ENCODE peak calls at places on chromosomes 16 and 17, in four cellular contexts. R, S, N and C are unnamed samples.
A peak's percentile ranks its signal among the peaks of the same experiment; 100 is the strongest.

GRCh38 chr17:2071421-2072281 is 16.7 kb downstream of the HIC1 start:
- DNase-seq in R (no peak), S (no peak), N (no peak), C (no peak)

GRCh38 chr16:6012716-6013115 is 915.1 kb upstream of the EEF2KMT start:
- DNase-seq in R (no peak), S (no peak), N (no peak), C (no peak)

GRCh38 chr17:60971515-60972369 is 294.1 kb downstream of the BCAS3 start:
- DNase-seq in R (peak; percentile 34), S (peak; percentile 8), N (peak; percentile 65), C (no peak)

GRCh38 chr16:68332411-68333121 is 21.7 kb downstream of the PRMT7 start:
- DNase-seq in R (no peak), S (no peak), N (peak; percentile 32), C (no peak)

GRCh38 chr17:8253801-8254200 is 4.7 kb downstream of the PFAS start:
- DNase-seq in R (no peak), S (no peak), N (no peak), C (no peak)

GRCh38 chr16:83589576-83589975 is 218.2 kb upstream of the HSBP1 start:
- DNase-seq in R (no peak), S (no peak), N (no peak), C (no peak)

GRCh38 chr17:82737981-82738877 is 2.8 kb downstream of the FN3K start:
- DNase-seq in R (no peak), S (no peak), N (no peak), C (peak; percentile 82)

GRCh38 chr17:78532311-78532710 is 44.9 kb downstream of the DNAH17 start:
- DNase-seq in R (no peak), S (no peak), N (no peak), C (no peak)

GRCh38 chr16:86563489-86564345 is 2.9 kb upstream of the FOXC2 start:
- DNase-seq in R (peak; percentile 62), S (peak; percentile 57), N (peak; percentile 92), C (peak; percentile 96)

GRCh38 chr17:74089869-74090464 is 113.5 kb upstream of the RPL38 start:
- DNase-seq in R (peak; percentile 64), S (peak; percentile 22), N (peak; percentile 79), C (no peak)

GRCh38 chr17:55845385-55845784 is 94.5 kb downstream of the PCTP start:
- DNase-seq in R (no peak), S (no peak), N (peak; percentile 26), C (peak; percentile 60)

GRCh38 chr17:37124074-37124824 is 175.5 kb downstream of the AATF start:
- DNase-seq in R (no peak), S (no peak), N (no peak), C (no peak)

GRCh38 chr16:57781349-57781740 is 20.9 kb downstream of the KIFC3 start:
- DNase-seq in R (no peak), S (no peak), N (no peak), C (no peak)

GRCh38 chr17:36185416-36185815 is 9.0 kb upstream of the TBC1D3B start:
- DNase-seq in R (no peak), S (no peak), N (no peak), C (no peak)

GRCh38 chr17:51660266-51660665 is 399.9 kb downstream of the UTP18 start:
- DNase-seq in R (no peak), S (no peak), N (no peak), C (no peak)

GRCh38 chr16:53991181-53992056 is 287.5 kb downstream of the FTO start:
- DNase-seq in R (peak; percentile 24), S (no peak), N (no peak), C (no peak)

GRCh38 chr17:17414316-17414937 is 62.4 kb upstream of the MED9 start:
- DNase-seq in R (no peak), S (no peak), N (no peak), C (peak; percentile 74)

GRCh38 chr17:8599351-8600011 is 31.0 kb downstream of the MYH10 start:
- DNase-seq in R (no peak), S (no peak), N (no peak), C (no peak)

GRCh38 chr16:8346291-8346690 is 244.0 kb downstream of the TMEM114 start:
- DNase-seq in R (no peak), S (no peak), N (no peak), C (no peak)

GRCh38 chr16:66248096-66248495 is 118.4 kb upstream of the CDH5 start:
- DNase-seq in R (no peak), S (no peak), N (no peak), C (peak; percentile 88)

GRCh38 chr16:46844771-46845170 is 13.8 kb upstream of the C16orf87 start:
- DNase-seq in R (no peak), S (no peak), N (no peak), C (no peak)

GRCh38 chr16:15513169-15513568 is 78.8 kb downstream of the BMERB1 start:
- DNase-seq in R (no peak), S (no peak), N (no peak), C (no peak)

GRCh38 chr17:28404812-28405570 is 1.0 kb downstream of the SLC46A1 start:
- DNase-seq in R (no peak), S (no peak), N (no peak), C (no peak)

GRCh38 chr16:87707097-87707496 is 58.7 kb downstream of the KLHDC4 start:
- DNase-seq in R (no peak), S (no peak), N (no peak), C (no peak)

GRCh38 chr17:39667262-39668140 is 752 bp upstream of the PNMT start:
- DNase-seq in R (no peak), S (no peak), N (no peak), C (no peak)